ENCODE peak calls at places on chromosome 2, in four cellular contexts. G is IMR-90, V is mesendoderm, W is mesenchymal stem cell. J is an unnamed sample.
A peak's percentile ranks its signal among the peaks of the same experiment; 100 is the strongest.

GRCh38 chr2:112483047-112483473 is 1.1 kb downstream of the TTL start:
- DNase-seq in G (peak; percentile 73), W (peak; percentile 74), V (peak; percentile 71), J (peak; percentile 32)

GRCh38 chr2:39632871-39633270 is 32.8 kb upstream of the TMEM178A start:
- DNase-seq in W (no peak), V (no peak), G (peak; percentile 84), J (no peak)

GRCh38 chr2:144354953-144355352 is 165.0 kb downstream of the ZEB2 start:
- DNase-seq in W (peak; percentile 38), G (peak; percentile 20), V (no peak), J (no peak)

GRCh38 chr2:232761301-232761907 is 15.0 kb downstream of the KCNJ13 start:
- DNase-seq in V (peak; percentile 44), W (peak; percentile 29), G (peak; percentile 41), J (no peak)

GRCh38 chr2:110115291-110116032 is at the start of gene MALL:
- DNase-seq in V (peak; percentile 51), G (no peak), W (no peak), J (peak; percentile 51)

GRCh38 chr2:5290911-5291546 is 401.2 kb upstream of the SOX11 start:
- DNase-seq in V (no peak), G (no peak), W (no peak), J (no peak)

GRCh38 chr2:53018830-53019425 is 748.7 kb upstream of the CHAC2 start:
- DNase-seq in V (peak; percentile 66), G (peak; percentile 34), W (no peak), J (no peak)

GRCh38 chr2:10732924-10733583 is 11.6 kb downstream of the ATP6V1C2 start:
- DNase-seq in W (no peak), V (no peak), G (no peak), J (no peak)

GRCh38 chr2:65055427-65056214 is 595 bp upstream of the CEP68 start:
- DNase-seq in W (no peak), V (no peak), G (no peak), J (no peak)

GRCh38 chr2:25245141-25245540 is 76.8 kb upstream of the POMC start:
- DNase-seq in V (no peak), W (no peak), G (no peak), J (no peak)

GRCh38 chr2:205704101-205704741 is 21.9 kb downstream of the NRP2 start:
- DNase-seq in G (peak; percentile 43), V (no peak), W (no peak), J (no peak)

GRCh38 chr2:128645631-128646030 is 327.0 kb upstream of the HS6ST1 start:
- DNase-seq in W (no peak), G (no peak), V (no peak), J (peak; percentile 23)

DNA sequence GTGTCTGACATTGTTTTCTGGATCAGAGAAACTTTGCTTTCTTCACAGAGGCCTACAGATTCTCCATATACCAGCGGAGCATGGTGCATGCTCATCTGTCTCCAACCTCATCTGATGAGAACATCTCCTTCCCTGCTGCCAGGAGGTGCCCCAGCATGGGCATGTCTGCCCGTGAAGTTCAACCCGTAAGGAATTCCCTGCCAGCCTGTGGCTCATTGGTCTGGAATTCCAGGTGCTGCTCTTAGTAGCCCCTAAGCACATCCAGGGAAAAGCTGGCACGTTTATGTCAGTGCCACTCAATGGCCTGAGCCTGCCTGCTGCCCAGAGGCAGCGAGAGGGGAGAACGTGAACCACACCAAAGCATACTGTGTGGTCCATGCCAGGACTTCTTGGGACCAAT is 1.7 kb upstream of the SP100 start:
- DNase-seq in V (no peak), G (no peak), W (no peak), J (no peak)
- H4K8ac ChIP-seq in V (no peak overlapping the region), G (no peak overlapping the region), W (no peak overlapping the region), J (no peak overlapping the region)

DNA sequence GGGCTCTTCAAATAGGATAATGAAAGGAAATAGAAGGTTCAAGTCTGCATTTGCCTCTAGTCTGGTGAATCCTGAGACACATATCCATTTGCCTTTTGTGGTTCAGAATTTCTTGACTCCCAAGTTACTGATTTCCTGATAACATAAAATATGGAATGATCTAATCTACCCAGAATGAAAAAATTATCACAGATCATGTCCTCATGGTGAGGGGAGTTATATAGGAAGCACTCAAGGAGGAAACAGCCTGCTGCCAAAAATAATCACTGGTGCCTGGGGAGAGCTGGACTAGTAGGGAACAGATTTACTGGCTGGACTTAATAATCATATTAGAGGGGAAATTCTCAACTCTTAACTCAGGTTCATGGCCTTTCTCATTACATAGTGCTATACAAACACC is 95.5 kb upstream of the STK17B start:
- DNase-seq in G (no peak), V (no peak), W (peak; percentile 35), J (no peak)
- H3K4me1 ChIP-seq in G (peaks cover 2% of the 10 kb centered on the region), V (no peaks in the 10 kb centered on the region), W (peaks cover 5% of the 10 kb centered on the region), J (no peaks in the 10 kb centered on the region)

GRCh38 chr2:88627856-88628568 is 748 bp upstream of the EIF2AK3 start:
- DNase-seq in V (peak; percentile 98), G (peak; percentile 97), W (peak; percentile 99), J (peak; percentile 92)
- H4K8ac ChIP-seq in V (no peak overlapping the region), G (peak overlapping the region; percentile 83), W (peak overlapping the region; percentile 98), J (no peak overlapping the region)

GRCh38 chr2:9003366-9003615 is 193 bp downstream of the MBOAT2 start:
- DNase-seq in V (no peak), W (no peak), G (no peak), J (no peak)

GRCh38 chr2:9002637-9003365 is 683 bp downstream of the MBOAT2 start:
- DNase-seq in W (peak; percentile 53), V (peak; percentile 70), G (no peak), J (no peak)

GRCh38 chr2:9001778-9002177 is 1.7 kb downstream of the MBOAT2 start:
- DNase-seq in V (no peak), G (no peak), W (no peak), J (no peak)

GRCh38 chr2:9001229-9001628 is 2.3 kb downstream of the MBOAT2 start:
- DNase-seq in V (no peak), G (peak; percentile 55), W (peak; percentile 57), J (no peak)

GRCh38 chr2:9002313-9002636 is 1.2 kb downstream of the MBOAT2 start:
- DNase-seq in W (peak; percentile 17), V (no peak), G (no peak), J (no peak)
- H3K4me1 ChIP-seq in W (no peaks in the 10 kb centered on the region), V (peaks cover 2% of the 10 kb centered on the region), G (peaks cover 5% of the 10 kb centered on the region), J (no peaks in the 10 kb centered on the region)

GRCh38 chr2:88624477-88624876 is 2.8 kb downstream of the EIF2AK3 start:
- DNase-seq in W (no peak), G (no peak), V (no peak), J (no peak)

GRCh38 chr2:88632569-88632968 is 5.3 kb upstream of the EIF2AK3 start:
- DNase-seq in W (no peak), G (no peak), V (no peak), J (no peak)

GRCh38 chr2:88627055-88627855 is at the start of gene EIF2AK3:
- DNase-seq in V (peak; percentile 100), G (peak; percentile 100), W (peak; percentile 100), J (peak; percentile 99)

GRCh38 chr2:88626171-88627054 is 851 bp downstream of the EIF2AK3 start:
- DNase-seq in V (peak; percentile 41), G (no peak), W (peak; percentile 30), J (peak; percentile 45)

DNA sequence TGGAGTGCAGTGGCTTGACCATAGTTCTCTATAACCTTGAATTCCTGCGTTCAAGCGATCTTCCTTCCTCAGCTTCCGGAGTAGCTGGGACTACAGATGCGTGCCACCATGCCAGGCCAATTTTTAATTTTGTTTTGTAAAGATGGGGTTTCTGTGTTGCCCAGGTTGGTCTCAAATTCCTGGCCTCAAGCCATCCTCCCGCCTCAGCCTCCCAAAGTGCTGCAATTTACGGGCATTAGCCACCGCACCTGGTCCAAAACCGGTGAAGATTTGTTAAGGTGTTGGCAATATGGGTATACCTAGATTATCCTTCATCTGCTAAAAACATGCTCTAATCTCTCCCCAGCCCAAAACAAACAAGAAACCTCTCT is 1.3 kb upstream of the EIF2AK3 start:
- DNase-seq in V (no peak), G (no peak), W (no peak), J (no peak)
- H4K8ac ChIP-seq in V (no peak overlapping the region), G (peak overlapping the region; percentile 83), W (peak overlapping the region; percentile 89), J (no peak overlapping the region)

GRCh38 chr2:41933585-41934322 is 114.1 kb upstream of the PKDCC start:
- DNase-seq in W (peak; percentile 97), V (no peak), G (peak; percentile 96), J (no peak)

GRCh38 chr2:41933035-41933429 is 114.8 kb upstream of the PKDCC start:
- DNase-seq in G (no peak), V (no peak), W (no peak), J (no peak)

GRCh38 chr2:41930807-41931566 is 116.8 kb upstream of the PKDCC start:
- DNase-seq in G (no peak), V (no peak), W (peak; percentile 44), J (no peak)

GRCh38 chr2:41934323-41935003 is 113.4 kb upstream of the PKDCC start:
- DNase-seq in V (no peak), W (peak; percentile 91), G (peak; percentile 66), J (no peak)

GRCh38 chr2:41932241-41933034 is 115.4 kb upstream of the PKDCC start:
- DNase-seq in W (peak; percentile 86), G (peak; percentile 93), V (no peak), J (no peak)
- H3K4me1 ChIP-seq in W (peaks cover 40% of the 10 kb centered on the region), G (peaks cover 32% of the 10 kb centered on the region), V (peaks cover 17% of the 10 kb centered on the region), J (peaks cover 5% of the 10 kb centered on the region)

GRCh38 chr2:188450740-188451480 is 159.2 kb downstream of the GULP1 start:
- DNase-seq in W (no peak), G (peak; percentile 47), V (no peak), J (no peak)

GRCh38 chr2:188452084-188452483 is 160.4 kb downstream of the GULP1 start:
- DNase-seq in V (no peak), W (no peak), G (peak; percentile 53), J (no peak)

GRCh38 chr2:188444106-188444835 is 152.6 kb downstream of the GULP1 start:
- DNase-seq in W (no peak), G (peak; percentile 30), V (no peak), J (no peak)

GRCh38 chr2:188449570-188449969 is 157.9 kb downstream of the GULP1 start:
- DNase-seq in W (no peak), V (no peak), G (no peak), J (no peak)

DNA sequence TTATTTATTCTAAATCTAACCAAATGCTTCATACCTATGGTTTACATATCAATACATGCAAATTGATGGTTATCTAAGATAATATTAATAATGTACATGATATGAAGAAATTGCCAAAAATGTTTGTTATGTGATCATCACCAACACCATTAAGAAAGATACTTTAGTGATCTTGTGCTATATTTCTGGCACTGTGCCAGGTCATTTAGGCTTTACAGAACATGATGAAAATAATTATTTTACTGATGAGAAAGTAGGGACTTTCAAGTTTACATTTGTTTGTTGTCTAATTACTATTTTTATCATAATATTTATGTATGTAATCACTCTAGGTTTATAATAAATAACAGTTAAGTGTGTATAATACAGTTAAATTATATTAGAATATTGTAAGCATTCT is 158.3 kb downstream of the GULP1 start:
- DNase-seq in G (no peak), V (no peak), W (no peak), J (no peak)
- H4K8ac ChIP-seq in G (no peak overlapping the region), V (no peak overlapping the region), W (no peak overlapping the region), J (no peak overlapping the region)

GRCh38 chr2:46874236-46874929 is 41.2 kb downstream of the MCFD2 start:
- DNase-seq in V (no peak), W (peak; percentile 75), G (peak; percentile 67), J (no peak)

GRCh38 chr2:46877619-46878113 is 37.9 kb downstream of the MCFD2 start:
- DNase-seq in G (no peak), W (no peak), V (no peak), J (no peak)

GRCh38 chr2:46873632-46874068 is 42.0 kb downstream of the MCFD2 start:
- DNase-seq in V (peak; percentile 91), W (peak; percentile 96), G (peak; percentile 98), J (peak; percentile 66)

GRCh38 chr2:46876741-46877384 is 38.7 kb downstream of the MCFD2 start:
- DNase-seq in V (peak; percentile 72), G (peak; percentile 88), W (peak; percentile 74), J (no peak)

GRCh38 chr2:46875226-46875899 is 40.2 kb downstream of the MCFD2 start:
- DNase-seq in W (peak; percentile 29), V (no peak), G (peak; percentile 28), J (no peak)
- H3K4me1 ChIP-seq in W (peaks cover 28% of the 10 kb centered on the region), V (no peaks in the 10 kb centered on the region), G (peaks cover 41% of the 10 kb centered on the region), J (no peaks in the 10 kb centered on the region)

J was measured in H9.